ENCODE peak calls at places on chromosomes 11 and 22, in four cellular contexts. One of them, this sample, is unnamed.

GRCh38 chr22:27372364-27372763 is 429.2 kb downstream of the MN1 start:
- DNase-seq in IMR-90: no peak
- DNase-seq in right lobe of liver: no peak
- DNase-seq in Peyer's patch: no peak
- DNase-seq in this sample: no peak

GRCh38 chr11:77201991-77202841 is 74.2 kb downstream of the MYO7A start:
- DNase-seq in Peyer's patch: peak
- DNase-seq in IMR-90: no peak
- DNase-seq in right lobe of liver: no peak
- DNase-seq in this sample: no peak

GRCh38 chr11:12019337-12019736 is 10.9 kb upstream of the DKK3 start:
- DNase-seq in Peyer's patch: no peak
- DNase-seq in right lobe of liver: no peak
- DNase-seq in IMR-90: peak
- DNase-seq in this sample: no peak

GRCh38 chr11:33735166-33735425 is 1.1 kb downstream of the CD59 start:
- DNase-seq in right lobe of liver: no peak
- DNase-seq in IMR-90: no peak
- DNase-seq in Peyer's patch: no peak
- DNase-seq in this sample: no peak

GRCh38 chr11:122180435-122180834 is 64.4 kb upstream of the BLID start:
- DNase-seq in IMR-90: peak
- DNase-seq in Peyer's patch: no peak
- DNase-seq in right lobe of liver: no peak
- DNase-seq in this sample: peak

GRCh38 chr11:64000026-64000739 is 13.9 kb downstream of the OTUB1 start:
- DNase-seq in Peyer's patch: peak
- DNase-seq in IMR-90: peak
- DNase-seq in right lobe of liver: peak
- DNase-seq in this sample: peak

GRCh38 chr22:45112136-45112879 is 51.4 kb upstream of the NUP50 start:
- DNase-seq in right lobe of liver: no peak
- DNase-seq in Peyer's patch: no peak
- DNase-seq in IMR-90: peak
- DNase-seq in this sample: peak

GRCh38 chr11:76151561-76152085 is 54.7 kb downstream of the WNT11 start:
- DNase-seq in IMR-90: no peak
- DNase-seq in right lobe of liver: no peak
- DNase-seq in Peyer's patch: peak
- DNase-seq in this sample: no peak

GRCh38 chr11:74354036-74354435 is 42.6 kb upstream of the P4HA3 start:
- DNase-seq in right lobe of liver: no peak
- DNase-seq in IMR-90: no peak
- DNase-seq in Peyer's patch: no peak
- DNase-seq in this sample: no peak

GRCh38 chr11:96015911-96016565 is 92.1 kb upstream of the MTMR2 start:
- DNase-seq in IMR-90: no peak
- DNase-seq in Peyer's patch: no peak
- DNase-seq in right lobe of liver: no peak
- DNase-seq in this sample: no peak

GRCh38 chr22:46569055-46569847 is 31.8 kb upstream of the CELSR1 start:
- DNase-seq in Peyer's patch: peak
- DNase-seq in IMR-90: no peak
- DNase-seq in right lobe of liver: no peak
- DNase-seq in this sample: no peak

GRCh38 chr22:46567471-46567870 is 30.1 kb upstream of the CELSR1 start:
- DNase-seq in Peyer's patch: no peak
- DNase-seq in right lobe of liver: no peak
- DNase-seq in IMR-90: no peak
- DNase-seq in this sample: no peak

GRCh38 chr22:46569848-46570695 is 32.7 kb upstream of the CELSR1 start:
- DNase-seq in Peyer's patch: peak
- DNase-seq in right lobe of liver: no peak
- DNase-seq in IMR-90: no peak
- DNase-seq in this sample: no peak

GRCh38 chr22:46571642-46572250 is 34.3 kb upstream of the CELSR1 start:
- DNase-seq in IMR-90: no peak
- DNase-seq in right lobe of liver: no peak
- DNase-seq in Peyer's patch: peak
- DNase-seq in this sample: no peak

GRCh38 chr22:46568102-46568809 is 30.8 kb upstream of the CELSR1 start:
- DNase-seq in Peyer's patch: peak
- DNase-seq in right lobe of liver: no peak
- DNase-seq in IMR-90: no peak
- DNase-seq in this sample: no peak
- TF ChIP-seq CTCF in Peyer's patch: no peak
- TF ChIP-seq CTCF in right lobe of liver: no peak
- TF ChIP-seq CTCF in IMR-90: no peak
- TF ChIP-seq CTCF in this sample: no peak

GRCh38 chr11:130534525-130534924 is 86.1 kb downstream of the ADAMTS15 start:
- DNase-seq in IMR-90: no peak
- DNase-seq in Peyer's patch: no peak
- DNase-seq in right lobe of liver: no peak
- DNase-seq in this sample: no peak
- TF ChIP-seq CTCF in IMR-90: no peak
- TF ChIP-seq CTCF in Peyer's patch: no peak
- TF ChIP-seq CTCF in right lobe of liver: no peak
- TF ChIP-seq CTCF in this sample: no peak

GRCh38 chr22:29112102-29112501 is 39.3 kb downstream of the KREMEN1 start:
- DNase-seq in right lobe of liver: no peak
- DNase-seq in IMR-90: no peak
- DNase-seq in Peyer's patch: no peak
- DNase-seq in this sample: no peak
- TF ChIP-seq CTCF in right lobe of liver: no peak
- TF ChIP-seq CTCF in IMR-90: no peak
- TF ChIP-seq CTCF in Peyer's patch: no peak
- TF ChIP-seq CTCF in this sample: no peak

GRCh38 chr11:60348116-60348515 is 21.1 kb downstream of the MS4A6E start:
- DNase-seq in IMR-90: no peak
- DNase-seq in Peyer's patch: no peak
- DNase-seq in right lobe of liver: no peak
- DNase-seq in this sample: no peak

GRCh38 chr11:60347084-60347797 is 20.2 kb downstream of the MS4A6E start:
- DNase-seq in right lobe of liver: no peak
- DNase-seq in Peyer's patch: no peak
- DNase-seq in IMR-90: no peak
- DNase-seq in this sample: no peak

GRCh38 chr11:60345489-60345888 is 18.4 kb downstream of the MS4A6E start:
- DNase-seq in right lobe of liver: peak
- DNase-seq in IMR-90: no peak
- DNase-seq in Peyer's patch: no peak
- DNase-seq in this sample: no peak

GRCh38 chr11:60344146-60344545 is 17.1 kb downstream of the MS4A6E start:
- DNase-seq in Peyer's patch: no peak
- DNase-seq in IMR-90: no peak
- DNase-seq in right lobe of liver: no peak
- DNase-seq in this sample: no peak

DNA sequence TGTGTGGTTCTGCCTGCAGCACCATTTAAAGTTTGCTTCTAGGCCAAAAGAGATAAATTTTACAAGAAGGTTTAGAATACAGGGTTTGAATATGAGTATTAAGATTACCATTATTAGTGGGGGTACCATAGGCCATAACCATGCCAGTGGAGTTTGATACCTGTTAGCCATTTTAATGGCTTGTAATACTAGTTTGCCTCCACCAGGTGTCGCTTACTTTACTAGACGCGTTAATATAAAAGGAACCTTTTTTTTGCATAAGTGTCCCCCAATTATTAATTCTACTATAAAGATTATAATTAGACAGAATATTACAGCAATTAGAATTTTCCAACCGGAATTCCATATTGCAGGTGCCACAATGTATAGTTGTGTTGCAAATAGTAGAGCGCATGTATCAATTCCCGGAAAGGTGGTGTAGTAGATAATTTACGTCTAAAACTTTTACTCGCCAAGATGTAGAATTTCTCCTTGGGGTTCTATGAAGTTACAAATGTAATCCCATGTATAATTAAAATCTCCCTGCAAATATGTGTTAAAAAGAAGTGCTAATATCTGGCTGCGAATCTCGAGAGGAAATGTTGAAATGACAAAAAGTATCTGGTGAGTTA is 16.1 kb downstream of the MS4A6E start:
- DNase-seq in IMR-90: no peak
- DNase-seq in right lobe of liver: no peak
- DNase-seq in Peyer's patch: no peak
- DNase-seq in this sample: peak
- TF ChIP-seq CTCF in IMR-90: peak
- TF ChIP-seq CTCF in right lobe of liver: peak
- TF ChIP-seq CTCF in Peyer's patch: peak
- TF ChIP-seq CTCF in this sample: peak

GRCh38 chr11:65058419-65059054 is at the start of gene NAALADL1:
- DNase-seq in Peyer's patch: peak
- DNase-seq in right lobe of liver: no peak
- DNase-seq in IMR-90: no peak
- DNase-seq in this sample: no peak
- TF ChIP-seq CTCF in Peyer's patch: no peak
- TF ChIP-seq CTCF in right lobe of liver: no peak
- TF ChIP-seq CTCF in IMR-90: no peak
- TF ChIP-seq CTCF in this sample: no peak